ENCODE peak calls at places on chromosome 4, in four cellular contexts. One of them, this sample, is unnamed. For H3K4me1, the result is how much of the 10 kb centered on the place peaks cover.

GRCh38 chr4:24794916-24795665 is at the start of gene SOD3:
- DNase-seq in GM23248: peak
- DNase-seq in PC-3: peak
- DNase-seq in mesenchymal stem cell: peak
- DNase-seq in this sample: peak

GRCh38 chr4:116561717-116562116 is 523.7 kb downstream of the TRAM1L1 start:
- DNase-seq in GM23248: no peak
- DNase-seq in PC-3: no peak
- DNase-seq in mesenchymal stem cell: no peak
- DNase-seq in this sample: no peak

GRCh38 chr4:123930971-123931370 is 534.4 kb downstream of the SPRY1 start:
- DNase-seq in GM23248: peak
- DNase-seq in PC-3: no peak
- DNase-seq in mesenchymal stem cell: peak
- DNase-seq in this sample: no peak

GRCh38 chr4:31370866-31371465 is 650.8 kb downstream of the PCDH7 start:
- DNase-seq in GM23248: peak
- DNase-seq in PC-3: peak
- DNase-seq in mesenchymal stem cell: peak
- DNase-seq in this sample: no peak

GRCh38 chr4:4507923-4508322 is 33.9 kb downstream of the STX18 start:
- DNase-seq in GM23248: no peak
- DNase-seq in PC-3: peak
- DNase-seq in mesenchymal stem cell: no peak
- DNase-seq in this sample: peak

GRCh38 chr4:128162434-128162833 is 101.3 kb downstream of the LARP1B start:
- DNase-seq in GM23248: no peak
- DNase-seq in PC-3: peak
- DNase-seq in mesenchymal stem cell: no peak
- DNase-seq in this sample: no peak

GRCh38 chr4:156710571-156711195 is 260.9 kb downstream of the PDGFC start:
- DNase-seq in GM23248: peak
- DNase-seq in PC-3: peak
- DNase-seq in mesenchymal stem cell: no peak
- DNase-seq in this sample: no peak

GRCh38 chr4:99645036-99645435 is 12.6 kb downstream of the C4orf54 start:
- DNase-seq in GM23248: no peak
- DNase-seq in PC-3: no peak
- DNase-seq in mesenchymal stem cell: no peak
- DNase-seq in this sample: no peak

GRCh38 chr4:16123356-16124084 is 39.7 kb upstream of the PROM1 start:
- DNase-seq in GM23248: no peak
- DNase-seq in PC-3: no peak
- DNase-seq in mesenchymal stem cell: no peak
- DNase-seq in this sample: no peak

GRCh38 chr4:118968006-118968405 is 79.4 kb downstream of the SYNPO2 start:
- DNase-seq in GM23248: peak
- DNase-seq in PC-3: peak
- DNase-seq in mesenchymal stem cell: peak
- DNase-seq in this sample: peak

GRCh38 chr4:169823685-169824084 is 65.9 kb upstream of the HPF1 start:
- DNase-seq in GM23248: peak
- DNase-seq in PC-3: peak
- DNase-seq in mesenchymal stem cell: peak
- DNase-seq in this sample: peak

GRCh38 chr4:164731827-164732474 is 22.0 kb upstream of the SMIM31 start:
- DNase-seq in GM23248: peak
- DNase-seq in PC-3: peak
- DNase-seq in mesenchymal stem cell: peak
- DNase-seq in this sample: peak

DNA sequence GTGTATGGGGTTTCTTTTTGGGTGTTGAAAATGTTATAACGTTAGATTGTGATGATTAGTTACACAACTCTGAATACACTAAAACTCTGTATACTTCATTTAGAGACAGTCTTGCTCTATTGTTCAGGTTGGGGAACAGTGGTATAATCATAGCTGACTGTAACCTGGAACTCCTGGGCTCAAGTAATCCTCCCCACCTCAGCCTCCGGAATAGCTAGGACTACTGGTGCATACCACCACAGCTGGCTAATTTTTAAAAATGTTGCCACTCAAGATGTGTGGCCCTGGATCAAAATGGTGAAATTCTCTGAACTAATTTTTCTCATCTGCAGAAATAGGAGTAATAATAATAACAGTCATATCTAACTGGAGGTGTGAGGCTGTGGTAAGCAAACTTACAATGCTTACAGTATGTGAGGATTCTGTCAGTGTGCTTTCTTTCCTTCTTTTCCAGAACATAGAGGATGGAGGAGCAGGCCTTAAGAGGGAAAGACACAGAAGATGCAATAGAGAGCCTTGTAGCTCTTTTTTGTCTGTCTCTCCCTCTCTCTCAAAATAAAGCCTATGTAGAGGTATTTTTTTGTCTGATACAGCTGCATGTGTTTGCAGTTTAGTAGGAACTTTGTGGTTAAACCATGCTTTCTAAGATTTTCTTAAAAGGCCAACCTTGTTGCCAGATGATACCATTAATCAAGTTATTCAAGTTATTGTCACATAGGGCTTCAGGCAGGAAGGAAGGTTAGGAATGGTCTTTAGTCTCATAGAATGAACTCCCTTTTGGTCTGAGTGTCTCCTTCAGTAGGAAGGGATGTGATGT is 7.5 kb downstream of the ADD1 start:
- DNase-seq in GM23248: peak
- DNase-seq in PC-3: no peak
- DNase-seq in mesenchymal stem cell: no peak
- DNase-seq in this sample: no peak
- H3K4me1 ChIP-seq in GM23248: under half
- H3K4me1 ChIP-seq in PC-3: under half
- H3K4me1 ChIP-seq in mesenchymal stem cell: under half
- H3K4me1 ChIP-seq in this sample: under half

GRCh38 chr4:18105023-18106011 is 83.8 kb upstream of the LCORL start:
- DNase-seq in GM23248: no peak
- DNase-seq in PC-3: peak
- DNase-seq in mesenchymal stem cell: no peak
- DNase-seq in this sample: no peak
- H3K4me2 ChIP-seq in GM23248: no peak
- H3K4me2 ChIP-seq in PC-3: no peak
- H3K4me2 ChIP-seq in mesenchymal stem cell: no peak
- H3K4me2 ChIP-seq in this sample: no peak

GRCh38 chr4:152531479-152531878 is 4.4 kb downstream of the FBXW7 start:
- DNase-seq in GM23248: no peak
- DNase-seq in PC-3: no peak
- DNase-seq in mesenchymal stem cell: no peak
- DNase-seq in this sample: no peak

GRCh38 chr4:152528060-152528459 is 7.8 kb downstream of the FBXW7 start:
- DNase-seq in GM23248: no peak
- DNase-seq in PC-3: no peak
- DNase-seq in mesenchymal stem cell: peak
- DNase-seq in this sample: no peak

GRCh38 chr4:152529880-152530279 is 6.0 kb downstream of the FBXW7 start:
- DNase-seq in GM23248: no peak
- DNase-seq in PC-3: no peak
- DNase-seq in mesenchymal stem cell: no peak
- DNase-seq in this sample: no peak

GRCh38 chr4:152534541-152535231 is 1.2 kb downstream of the FBXW7 start:
- DNase-seq in GM23248: peak
- DNase-seq in PC-3: no peak
- DNase-seq in mesenchymal stem cell: peak
- DNase-seq in this sample: peak

GRCh38 chr4:152530600-152530999 is 5.3 kb downstream of the FBXW7 start:
- DNase-seq in GM23248: no peak
- DNase-seq in PC-3: no peak
- DNase-seq in mesenchymal stem cell: no peak
- DNase-seq in this sample: no peak
- H3K4me1 ChIP-seq in GM23248: under half
- H3K4me1 ChIP-seq in PC-3: under half
- H3K4me1 ChIP-seq in mesenchymal stem cell: under half
- H3K4me1 ChIP-seq in this sample: under half

GRCh38 chr4:150136036-150136435 is 57.8 kb downstream of the DCLK2 start:
- DNase-seq in GM23248: no peak
- DNase-seq in PC-3: no peak
- DNase-seq in mesenchymal stem cell: peak
- DNase-seq in this sample: no peak
- H3K4me2 ChIP-seq in GM23248: peak
- H3K4me2 ChIP-seq in PC-3: no peak
- H3K4me2 ChIP-seq in mesenchymal stem cell: no peak
- H3K4me2 ChIP-seq in this sample: peak

GRCh38 chr4:107997794-107998193 is 8.1 kb downstream of the HADH start:
- DNase-seq in GM23248: peak
- DNase-seq in PC-3: no peak
- DNase-seq in mesenchymal stem cell: no peak
- DNase-seq in this sample: no peak

GRCh38 chr4:107994894-107995293 is 5.2 kb downstream of the HADH start:
- DNase-seq in GM23248: no peak
- DNase-seq in PC-3: no peak
- DNase-seq in mesenchymal stem cell: no peak
- DNase-seq in this sample: no peak

GRCh38 chr4:107999932-108000539 is 10.3 kb downstream of the HADH start:
- DNase-seq in GM23248: no peak
- DNase-seq in PC-3: no peak
- DNase-seq in mesenchymal stem cell: peak
- DNase-seq in this sample: no peak

GRCh38 chr4:107993969-107994368 is 4.3 kb downstream of the HADH start:
- DNase-seq in GM23248: no peak
- DNase-seq in PC-3: no peak
- DNase-seq in mesenchymal stem cell: no peak
- DNase-seq in this sample: no peak

DNA sequence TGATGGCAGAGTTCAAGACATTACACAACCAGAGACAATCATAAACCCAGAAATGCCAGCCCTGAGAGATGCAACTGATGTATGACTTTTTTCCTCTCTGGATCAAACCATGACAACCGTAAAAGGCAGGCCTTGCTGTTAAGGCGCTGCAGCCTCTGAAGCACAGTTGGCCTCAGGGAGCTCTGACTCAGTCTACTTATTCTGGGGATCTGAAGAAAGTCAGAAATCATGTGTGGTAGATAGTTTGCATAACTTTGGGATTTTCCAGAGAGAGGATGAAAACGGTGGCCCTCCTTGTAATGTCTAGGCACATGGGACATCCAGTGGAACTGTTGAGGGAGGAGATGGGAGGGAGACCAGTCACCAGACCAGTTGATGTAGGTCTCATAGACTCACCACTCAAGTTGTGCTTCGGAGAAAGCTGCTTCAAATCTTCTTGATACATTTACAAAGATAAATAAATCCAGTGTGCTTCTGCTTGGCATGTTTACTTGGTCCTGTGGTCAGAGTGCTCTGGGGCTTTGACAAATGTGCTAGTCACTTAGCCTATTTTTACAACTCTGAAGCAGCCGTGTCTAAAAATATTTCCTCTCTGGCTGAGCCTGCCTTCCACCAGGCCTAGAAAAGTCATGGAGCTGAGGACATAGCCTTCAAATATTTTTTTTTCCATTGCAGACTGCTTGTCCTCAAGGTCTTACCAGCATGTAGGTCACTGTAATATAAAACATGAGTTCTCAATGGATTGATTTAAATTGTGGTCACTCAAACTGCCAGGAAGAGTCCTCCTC is 7.5 kb downstream of the HADH start:
- DNase-seq in GM23248: peak
- DNase-seq in PC-3: peak
- DNase-seq in mesenchymal stem cell: peak
- DNase-seq in this sample: peak
- H3K4me1 ChIP-seq in GM23248: under half
- H3K4me1 ChIP-seq in PC-3: under half
- H3K4me1 ChIP-seq in mesenchymal stem cell: under half
- H3K4me1 ChIP-seq in this sample: under half

GRCh38 chr4:40628888-40629287 is 776 bp downstream of the RBM47 start:
- DNase-seq in GM23248: peak
- DNase-seq in PC-3: peak
- DNase-seq in mesenchymal stem cell: no peak
- DNase-seq in this sample: no peak

GRCh38 chr4:40627540-40627939 is 2.1 kb downstream of the RBM47 start:
- DNase-seq in GM23248: no peak
- DNase-seq in PC-3: no peak
- DNase-seq in mesenchymal stem cell: no peak
- DNase-seq in this sample: no peak

GRCh38 chr4:40626183-40626990 is 3.3 kb downstream of the RBM47 start:
- DNase-seq in GM23248: peak
- DNase-seq in PC-3: peak
- DNase-seq in mesenchymal stem cell: peak
- DNase-seq in this sample: no peak

GRCh38 chr4:40629401-40630334 is at the start of gene RBM47:
- DNase-seq in GM23248: peak
- DNase-seq in PC-3: peak
- DNase-seq in mesenchymal stem cell: peak
- DNase-seq in this sample: peak

GRCh38 chr4:40630335-40631021 is 814 bp upstream of the RBM47 start:
- DNase-seq in GM23248: no peak
- DNase-seq in PC-3: peak
- DNase-seq in mesenchymal stem cell: no peak
- DNase-seq in this sample: no peak
- H3K4me2 ChIP-seq in GM23248: no peak
- H3K4me2 ChIP-seq in PC-3: peak
- H3K4me2 ChIP-seq in mesenchymal stem cell: peak
- H3K4me2 ChIP-seq in this sample: peak

GRCh38 chr4:1862961-1863296 is 7.0 kb upstream of the LETM1 start:
- DNase-seq in GM23248: no peak
- DNase-seq in PC-3: no peak
- DNase-seq in mesenchymal stem cell: no peak
- DNase-seq in this sample: no peak
- H3K4me1 ChIP-seq in GM23248: under half
- H3K4me1 ChIP-seq in PC-3: under half
- H3K4me1 ChIP-seq in mesenchymal stem cell: under half
- H3K4me1 ChIP-seq in this sample: under half

DNA sequence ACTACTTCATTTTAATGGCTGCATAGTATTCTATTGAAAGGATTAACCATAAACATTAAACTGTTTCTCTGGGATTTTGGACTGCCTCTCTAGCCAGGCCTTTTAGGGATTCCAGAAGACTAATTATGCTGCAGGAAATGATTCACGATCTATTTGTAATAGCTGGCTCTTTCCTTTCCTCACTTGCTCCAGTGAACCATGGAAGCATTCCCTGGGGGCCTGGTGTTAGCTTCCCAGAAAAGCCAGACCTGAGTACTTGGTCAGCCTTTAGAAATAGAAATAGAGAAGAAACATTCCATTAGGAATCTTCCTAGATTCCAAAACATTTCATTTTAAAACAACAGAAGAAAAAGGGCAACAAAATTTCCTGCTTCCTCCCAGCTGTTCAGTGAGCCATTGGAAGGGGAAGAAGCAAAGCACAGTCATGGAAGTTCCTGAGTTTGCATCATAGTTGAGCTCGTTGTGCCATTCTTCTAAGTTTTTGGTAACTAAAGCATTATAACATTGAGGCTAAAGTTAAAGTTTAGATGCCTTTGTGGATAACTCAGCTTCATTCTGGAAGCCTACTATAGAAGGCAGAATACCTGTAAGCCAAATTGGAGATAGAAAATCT is 83.5 kb downstream of the NPNT start:
- DNase-seq in GM23248: peak
- DNase-seq in PC-3: peak
- DNase-seq in mesenchymal stem cell: peak
- DNase-seq in this sample: no peak
- H3K4me2 ChIP-seq in GM23248: peak
- H3K4me2 ChIP-seq in PC-3: no peak
- H3K4me2 ChIP-seq in mesenchymal stem cell: no peak
- H3K4me2 ChIP-seq in this sample: peak

This sample was measured in osteoblast.